ENCODE peak calls at places on chromosomes 5 and 9, in four cellular contexts. P is upper lobe of left lung, F is K562, W is HepG2. L is an unnamed sample.

GRCh38 chr5:39199335-39199734 is 20.0 kb downstream of the FYB1 start:
- DNase-seq in P (no peak), F (no peak), W (no peak), L (no peak)

GRCh38 chr5:180136661-180137381 is 65.3 kb upstream of the RNF130 start:
- DNase-seq in P (no peak), F (peak; percentile 43), W (no peak), L (no peak)

GRCh38 chr5:61334224-61335196 is 2.5 kb downstream of the ZSWIM6 start:
- DNase-seq in P (no peak), F (no peak), W (no peak), L (no peak)

GRCh38 chr9:127714020-127714835 is 1.2 kb downstream of the PTRH1 start:
- DNase-seq in P (no peak), F (no peak), W (no peak), L (no peak)

GRCh38 chr5:97071993-97072392 is 70.4 kb downstream of the LIX1 start:
- DNase-seq in P (no peak), F (no peak), W (no peak), L (no peak)

GRCh38 chr5:125198270-125198974 is 452.0 kb upstream of the ZNF608 start:
- DNase-seq in P (peak; percentile 62), F (no peak), W (no peak), L (peak; percentile 74)

GRCh38 chr9:83572524-83572923 is 34.3 kb upstream of the FRMD3 start:
- DNase-seq in P (no peak), F (no peak), W (no peak), L (no peak)

GRCh38 chr9:92097997-92098482 is 17.2 kb downstream of the SPTLC1 start:
- DNase-seq in P (peak; percentile 88), F (no peak), W (no peak), L (peak; percentile 53)

GRCh38 chr5:81370912-81371311 is 23.0 kb downstream of the ACOT12 start:
- DNase-seq in P (no peak), F (no peak), W (no peak), L (no peak)

GRCh38 chr9:10265102-10265708 is 347.6 kb downstream of the PTPRD start:
- DNase-seq in P (no peak), F (no peak), W (no peak), L (no peak)

GRCh38 chr5:40429258-40430111 is 250.2 kb upstream of the PTGER4 start:
- DNase-seq in P (no peak), F (no peak), W (no peak), L (no peak)

GRCh38 chr5:134142088-134142487 is 27.6 kb downstream of the TCF7 start:
- DNase-seq in P (peak; percentile 14), F (no peak), W (no peak), L (no peak)

GRCh38 chr5:60843693-60844428 is at the start of gene ELOVL7:
- DNase-seq in P (peak; percentile 84), F (peak; percentile 87), W (peak; percentile 59), L (peak; percentile 89)

GRCh38 chr5:79829260-79829659 is 139.6 kb downstream of the CMYA5 start:
- DNase-seq in P (no peak), F (no peak), W (no peak), L (no peak)

GRCh38 chr9:69121155-69122085 is 52.7 kb upstream of the TJP2 start:
- DNase-seq in P (peak; percentile 67), F (no peak), W (peak; percentile 72), L (peak; percentile 72)

GRCh38 chr5:10563940-10564837 is at the start of gene ANKRD33B:
- DNase-seq in P (peak; percentile 66), F (peak; percentile 93), W (peak; percentile 9), L (no peak)

GRCh38 chr5:133330956-133331355 is 279.1 kb downstream of the HSPA4 start:
- DNase-seq in P (no peak), F (no peak), W (no peak), L (no peak)

GRCh38 chr5:126552614-126553013 is 42.4 kb downstream of the ALDH7A1 start:
- DNase-seq in P (no peak), F (no peak), W (no peak), L (no peak)

GRCh38 chr9:95522871-95523370 is 6.2 kb upstream of the PTCH1 start:
- DNase-seq in P (no peak), F (no peak), W (no peak), L (no peak)

GRCh38 chr9:71901695-71902094 is 9.3 kb downstream of the ABHD17B start:
- DNase-seq in P (no peak), F (no peak), W (no peak), L (no peak)

GRCh38 chr9:74007833-74008232 is 489.3 kb upstream of the RORB start:
- DNase-seq in P (no peak), F (no peak), W (no peak), L (no peak)
- H3K4me1 ChIP-seq in P (no peaks in the 10 kb centered on the region), F (no peaks in the 10 kb centered on the region), W (no peaks in the 10 kb centered on the region), L (no peaks in the 10 kb centered on the region)

GRCh38 chr5:89428624-89429023 is 545.6 kb upstream of the MEF2C start:
- DNase-seq in P (no peak), F (no peak), W (no peak), L (no peak)
- TF ChIP-seq CTCF in P (no peak), F (no peak), W (no peak), L (no peak)

GRCh38 chr9:120982851-120983250 is 56.3 kb upstream of the TRAF1 start:
- DNase-seq in P (no peak), F (no peak), W (peak; percentile 36), L (no peak)

GRCh38 chr9:120983259-120983837 is 56.8 kb upstream of the TRAF1 start:
- DNase-seq in P (no peak), F (no peak), W (no peak), L (no peak)

GRCh38 chr9:120980951-120981350 is 54.4 kb upstream of the TRAF1 start:
- DNase-seq in P (no peak), F (no peak), W (no peak), L (no peak)

GRCh38 chr9:120989065-120989464 is 61.0 kb downstream of the C5 start:
- DNase-seq in P (no peak), F (no peak), W (no peak), L (no peak)

DNA sequence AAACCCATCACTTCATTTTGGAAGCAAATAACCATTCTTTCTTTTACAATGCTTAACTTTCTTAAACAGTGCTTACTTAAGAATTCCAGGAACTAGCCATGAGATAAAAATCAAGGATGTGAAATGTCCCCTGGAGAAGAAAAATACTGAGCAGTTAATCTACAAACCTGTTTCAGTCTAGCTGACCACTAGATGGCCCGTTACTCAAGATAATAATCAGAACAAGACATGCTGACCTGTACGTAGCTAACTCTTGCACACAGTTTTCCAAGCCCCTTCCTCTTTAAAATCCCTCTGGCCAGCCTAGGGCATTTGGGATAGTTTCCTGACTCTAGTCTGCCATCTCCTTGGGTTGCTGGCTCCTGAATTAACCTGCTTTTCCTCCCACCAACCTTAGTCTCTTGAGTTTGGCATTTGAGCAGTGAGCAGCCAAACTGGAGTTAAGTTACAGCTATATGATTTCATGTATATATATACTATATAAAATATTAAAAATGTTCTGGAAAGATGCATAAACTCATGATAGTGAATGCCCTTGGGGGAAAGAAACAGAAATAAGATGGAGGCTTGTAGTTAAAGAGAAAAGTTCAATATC is 59.3 kb upstream of the TRAF1 start:
- DNase-seq in P (no peak), F (peak; percentile 25), W (peak; percentile 56), L (peak; percentile 58)
- TF ChIP-seq POLR2AphosphoS5 in P (no peak), F (no peak), W (no peak), L (peak; percentile 76)

GRCh38 chr5:1097381-1097893 is 14.4 kb downstream of the SLC12A7 start:
- DNase-seq in P (no peak), F (no peak), W (no peak), L (no peak)

GRCh38 chr5:1100652-1101574 is 10.9 kb downstream of the SLC12A7 start:
- DNase-seq in P (no peak), F (no peak), W (no peak), L (no peak)

GRCh38 chr5:1099931-1100651 is 11.8 kb downstream of the SLC12A7 start:
- DNase-seq in P (no peak), F (no peak), W (no peak), L (no peak)

GRCh38 chr5:1096792-1097191 is 15.1 kb downstream of the SLC12A7 start:
- DNase-seq in P (no peak), F (peak; percentile 37), W (no peak), L (no peak)

GRCh38 chr5:1098986-1099597 is 12.8 kb downstream of the SLC12A7 start:
- DNase-seq in P (no peak), F (no peak), W (no peak), L (no peak)
- H3K4me1 ChIP-seq in P (peaks cover 25% of the 10 kb centered on the region), F (peaks cover 19% of the 10 kb centered on the region), W (peaks cover 26% of the 10 kb centered on the region), L (peaks cover 17% of the 10 kb centered on the region)

GRCh38 chr9:36337865-36338264 is 62.2 kb downstream of the RNF38 start:
- DNase-seq in P (peak; percentile 36), F (no peak), W (no peak), L (no peak)
- TF ChIP-seq CTCF in P (no peak), F (no peak), W (no peak), L (no peak)

GRCh38 chr9:79611091-79611614 is 39.4 kb downstream of the TLE4 start:
- DNase-seq in P (no peak), F (no peak), W (no peak), L (no peak)
- TF ChIP-seq POLR2AphosphoS5 in P (no peak), F (no peak), W (no peak), L (no peak)

GRCh38 chr5:143359869-143360268 is 43.6 kb downstream of the NR3C1 start:
- DNase-seq in P (no peak), F (no peak), W (no peak), L (no peak)
- H3K4me1 ChIP-seq in P (peaks cover 52% of the 10 kb centered on the region), F (peaks cover 14% of the 10 kb centered on the region), W (peaks cover 63% of the 10 kb centered on the region), L (no peaks in the 10 kb centered on the region)

GRCh38 chr9:113356686-113357292 is 7.4 kb downstream of the BSPRY start:
- DNase-seq in P (no peak), F (no peak), W (no peak), L (no peak)

GRCh38 chr9:113352006-113352405 is 2.7 kb downstream of the BSPRY start:
- DNase-seq in P (no peak), F (no peak), W (peak; percentile 72), L (no peak)

GRCh38 chr9:113352411-113352810 is 3.1 kb downstream of the BSPRY start:
- DNase-seq in P (no peak), F (no peak), W (no peak), L (no peak)

GRCh38 chr9:113359385-113359784 is 10.0 kb downstream of the BSPRY start:
- DNase-seq in P (no peak), F (no peak), W (no peak), L (no peak)

DNA sequence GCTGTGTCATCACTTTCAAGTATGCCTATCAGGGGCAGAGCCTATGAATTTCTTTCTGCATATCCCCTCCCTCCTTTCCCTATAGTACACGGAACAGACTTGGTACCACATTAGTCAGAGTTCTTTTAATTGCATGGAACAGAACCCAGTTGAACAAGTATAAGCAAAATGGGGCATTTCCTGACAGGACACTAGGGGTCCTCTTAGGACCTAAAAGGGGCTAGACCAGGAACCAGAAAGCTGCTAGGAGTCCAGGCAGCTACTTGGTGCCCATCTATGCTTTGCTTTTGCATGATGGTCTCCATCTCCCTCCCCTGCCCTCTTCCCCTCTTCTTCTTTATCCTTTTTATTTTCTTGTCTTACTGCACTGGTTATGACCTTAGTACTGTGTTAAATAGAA is 5.9 kb downstream of the BSPRY start:
- DNase-seq in P (no peak), F (no peak), W (peak; percentile 77), L (no peak)
- TF ChIP-seq CTCF in P (no peak), F (peak; percentile 73), W (peak; percentile 76), L (no peak)

L was measured in prostate gland.